ENCODE peak calls at places on chromosomes 16 and 17, in six cellular contexts. One of them, this sample, is unnamed.
A peak's percentile ranks its signal among the peaks of the same experiment; 100 is the strongest.

GRCh38 chr17:9205520-9206159 is 184.3 kb downstream of the NTN1 start:
- DNase-seq in mammary epithelial cell: no peak
- DNase-seq in NCI-H748 treated with DMSO at 0.1 percent for 48 hours: no peak
- DNase-seq in heart left ventricle: no peak
- DNase-seq in stomach: no peak
- DNase-seq in stimulated activated CD8-positive, alpha-beta memory T cell treated with anti-CD3 and anti-CD28 coated beads, Interleukin-15, amount 100 ng/mL, for 24 hours: no peak
- DNase-seq in this sample: no peak

GRCh38 chr17:48492401-48493298 is 38.2 kb downstream of the HOXB1 start:
- DNase-seq in heart left ventricle: peak; percentile 54
- DNase-seq in mammary epithelial cell: peak; percentile 56
- DNase-seq in stomach: peak; percentile 69
- DNase-seq in stimulated activated CD8-positive, alpha-beta memory T cell treated with anti-CD3 and anti-CD28 coated beads, Interleukin-15, amount 100 ng/mL, for 24 hours: peak; percentile 24
- DNase-seq in NCI-H748 treated with DMSO at 0.1 percent for 48 hours: peak; percentile 80
- DNase-seq in this sample: peak; percentile 58

GRCh38 chr17:7263071-7263800 is 958 bp upstream of the CLDN7 start:
- DNase-seq in stimulated activated CD8-positive, alpha-beta memory T cell treated with anti-CD3 and anti-CD28 coated beads, Interleukin-15, amount 100 ng/mL, for 24 hours: no peak
- DNase-seq in NCI-H748 treated with DMSO at 0.1 percent for 48 hours: peak; percentile 32
- DNase-seq in stomach: no peak
- DNase-seq in heart left ventricle: no peak
- DNase-seq in mammary epithelial cell: no peak
- DNase-seq in this sample: no peak

GRCh38 chr16:83473926-83474660 is 333.7 kb upstream of the HSBP1 start:
- DNase-seq in stimulated activated CD8-positive, alpha-beta memory T cell treated with anti-CD3 and anti-CD28 coated beads, Interleukin-15, amount 100 ng/mL, for 24 hours: no peak
- DNase-seq in stomach: no peak
- DNase-seq in NCI-H748 treated with DMSO at 0.1 percent for 48 hours: no peak
- DNase-seq in mammary epithelial cell: no peak
- DNase-seq in heart left ventricle: no peak
- DNase-seq in this sample: no peak

GRCh38 chr17:10036511-10037061 is 131.5 kb upstream of the RCVRN start:
- DNase-seq in heart left ventricle: peak; percentile 78
- DNase-seq in NCI-H748 treated with DMSO at 0.1 percent for 48 hours: no peak
- DNase-seq in stomach: no peak
- DNase-seq in mammary epithelial cell: no peak
- DNase-seq in stimulated activated CD8-positive, alpha-beta memory T cell treated with anti-CD3 and anti-CD28 coated beads, Interleukin-15, amount 100 ng/mL, for 24 hours: no peak
- DNase-seq in this sample: no peak

GRCh38 chr17:8014558-8014850 is 12.1 kb downstream of the GUCY2D start:
- DNase-seq in stomach: no peak
- DNase-seq in NCI-H748 treated with DMSO at 0.1 percent for 48 hours: no peak
- DNase-seq in heart left ventricle: no peak
- DNase-seq in stimulated activated CD8-positive, alpha-beta memory T cell treated with anti-CD3 and anti-CD28 coated beads, Interleukin-15, amount 100 ng/mL, for 24 hours: no peak
- DNase-seq in mammary epithelial cell: no peak
- DNase-seq in this sample: no peak

GRCh38 chr16:64983983-64984382 is 137.9 kb downstream of the CDH11 start:
- DNase-seq in mammary epithelial cell: peak; percentile 2
- DNase-seq in NCI-H748 treated with DMSO at 0.1 percent for 48 hours: peak; percentile 9
- DNase-seq in stomach: no peak
- DNase-seq in stimulated activated CD8-positive, alpha-beta memory T cell treated with anti-CD3 and anti-CD28 coated beads, Interleukin-15, amount 100 ng/mL, for 24 hours: no peak
- DNase-seq in heart left ventricle: peak; percentile 65
- DNase-seq in this sample: peak; percentile 15

GRCh38 chr17:19996086-19996485 is 13.1 kb upstream of the SPECC1 start:
- DNase-seq in stimulated activated CD8-positive, alpha-beta memory T cell treated with anti-CD3 and anti-CD28 coated beads, Interleukin-15, amount 100 ng/mL, for 24 hours: no peak
- DNase-seq in NCI-H748 treated with DMSO at 0.1 percent for 48 hours: no peak
- DNase-seq in mammary epithelial cell: no peak
- DNase-seq in stomach: no peak
- DNase-seq in heart left ventricle: no peak
- DNase-seq in this sample: no peak

This sample was measured in DMS153.